ENCODE peak calls at places on chromosomes 2 and 18, in eight cellular contexts. N is HFFc6; D is stimulated activated CD8-positive, alpha-beta memory T cell treated with anti-CD3 and anti-CD28 coated beads, Interleukin-7, amount 100 ng/mL, for 24 hours; M is ELR; E is AG09309; Q is colonic mucosa; Z is RPMI7951; V is right cardiac atrium. I is an unnamed sample.
A peak's percentile ranks its signal among the peaks of the same experiment; 100 is the strongest.

GRCh38 chr2:225040862-225041209 is 1.4 kb downstream of the DOCK10 start:
- DNase-seq in N (peak; percentile 20), D (no peak), M (no peak), E (no peak), Q (peak; percentile 51), Z (no peak), V (no peak), I (no peak)

GRCh38 chr2:195477996-195478382 is 179.0 kb upstream of the SLC39A10 start:
- DNase-seq in N (no peak), D (no peak), M (peak; percentile 10), E (no peak), Q (no peak), Z (peak; percentile 58), V (no peak), I (no peak)

GRCh38 chr2:16381511-16381910 is 284.1 kb downstream of the CYRIA start:
- DNase-seq in N (no peak), D (no peak), M (no peak), E (no peak), Q (no peak), Z (no peak), V (no peak), I (no peak)

GRCh38 chr2:111618953-111619902 is 264.8 kb downstream of the ANAPC1 start:
- DNase-seq in N (no peak), D (no peak), M (no peak), E (no peak), Q (no peak), Z (peak; percentile 9), V (no peak), I (no peak)

GRCh38 chr2:79576431-79576830 is 63.6 kb downstream of the CTNNA2 start:
- DNase-seq in N (no peak), D (no peak), M (no peak), E (no peak), Q (no peak), Z (no peak), V (no peak), I (no peak)

GRCh38 chr2:10477443-10478297 is 29.5 kb upstream of the ODC1 start:
- DNase-seq in N (no peak), D (no peak), M (no peak), E (no peak), Q (no peak), Z (no peak), V (no peak), I (no peak)

GRCh38 chr2:128300621-128301020 is 18.0 kb downstream of the HS6ST1 start:
- DNase-seq in N (no peak), D (no peak), M (no peak), E (no peak), Q (no peak), Z (no peak), V (peak; percentile 6), I (no peak)

GRCh38 chr18:66729459-66730239 is 125.8 kb upstream of the CDH19 start:
- DNase-seq in N (no peak), D (no peak), M (no peak), E (no peak), Q (no peak), Z (peak; percentile 36), V (no peak), I (no peak)

GRCh38 chr2:219616550-219616949 is 10.9 kb upstream of the SLC4A3 start:
- DNase-seq in N (no peak), D (no peak), M (no peak), E (no peak), Q (no peak), Z (no peak), V (no peak), I (no peak)

GRCh38 chr2:43138441-43138840 is 88.0 kb downstream of the ZFP36L2 start:
- DNase-seq in N (no peak), D (no peak), M (no peak), E (no peak), Q (no peak), Z (no peak), V (no peak), I (no peak)

GRCh38 chr2:132678498-132678897 is 8.5 kb upstream of the LYPD1 start:
- DNase-seq in N (no peak), D (no peak), M (peak; percentile 43), E (no peak), Q (no peak), Z (no peak), V (no peak), I (no peak)

GRCh38 chr2:27010139-27010538 is 22.6 kb upstream of the TMEM214 start:
- DNase-seq in N (no peak), D (no peak), M (peak; percentile 25), E (no peak), Q (no peak), Z (peak; percentile 58), V (no peak), I (no peak)

GRCh38 chr2:179886-180285 is 83.9 kb downstream of the SH3YL1 start:
- DNase-seq in N (no peak), D (no peak), M (no peak), E (no peak), Q (no peak), Z (no peak), V (no peak), I (no peak)

GRCh38 chr2:150234787-150235512 is 252.5 kb downstream of the RND3 start:
- DNase-seq in N (peak; percentile 92), D (no peak), M (peak; percentile 82), E (peak; percentile 88), Q (peak; percentile 27), Z (peak; percentile 92), V (no peak), I (peak; percentile 85)

GRCh38 chr2:232598293-232598692 is 35.1 kb upstream of the EFHD1 start:
- DNase-seq in N (no peak), D (no peak), M (no peak), E (no peak), Q (no peak), Z (no peak), V (no peak), I (no peak)

GRCh38 chr2:156320491-156320896 is 12.0 kb downstream of the NR4A2 start:
- DNase-seq in N (no peak), D (no peak), M (peak; percentile 54), E (no peak), Q (peak; percentile 65), Z (no peak), V (peak; percentile 59), I (no peak)

GRCh38 chr2:162092656-162093556 is 18.9 kb upstream of the DPP4 start:
- DNase-seq in N (peak; percentile 89), D (no peak), M (peak; percentile 94), E (peak; percentile 95), Q (no peak), Z (peak; percentile 93), V (peak; percentile 44), I (peak; percentile 99)

GRCh38 chr2:109545828-109546713 is 67.7 kb downstream of the SEPTIN10 start:
- DNase-seq in N (peak; percentile 43), D (peak; percentile 46), M (peak; percentile 73), E (no peak), Q (peak; percentile 73), Z (peak; percentile 56), V (peak; percentile 63), I (no peak)

GRCh38 chr2:215767625-215768024 is 245.7 kb downstream of the MREG start:
- DNase-seq in N (no peak), D (no peak), M (no peak), E (no peak), Q (no peak), Z (no peak), V (no peak), I (no peak)

GRCh38 chr2:136916131-136916530 is 150.8 kb downstream of the THSD7B start:
- DNase-seq in N (no peak), D (no peak), M (no peak), E (no peak), Q (no peak), Z (peak; percentile 5), V (no peak), I (no peak)

GRCh38 chr2:85797959-85798358 is 44.2 kb downstream of the ATOH8 start:
- DNase-seq in N (peak; percentile 10), D (no peak), M (peak; percentile 69), E (no peak), Q (no peak), Z (peak; percentile 63), V (no peak), I (no peak)

GRCh38 chr2:10773841-10774341 is 38.7 kb downstream of the PDIA6 start:
- DNase-seq in N (no peak), D (no peak), M (no peak), E (no peak), Q (no peak), Z (no peak), V (no peak), I (no peak)

GRCh38 chr18:7064346-7064745 is 53.3 kb downstream of the LAMA1 start:
- DNase-seq in N (no peak), D (no peak), M (no peak), E (no peak), Q (no peak), Z (no peak), V (no peak), I (no peak)

GRCh38 chr2:1883476-1883875 is 139.2 kb upstream of the PXDN start:
- DNase-seq in N (no peak), D (no peak), M (no peak), E (no peak), Q (no peak), Z (no peak), V (no peak), I (no peak)

GRCh38 chr2:230913812-230914211 is 11.2 kb downstream of the GPR55 start:
- DNase-seq in N (no peak), D (no peak), M (no peak), E (no peak), Q (no peak), Z (no peak), V (no peak), I (no peak)

GRCh38 chr2:232333361-232334135 is 45.0 kb upstream of the ALPP start:
- DNase-seq in N (no peak), D (no peak), M (peak; percentile 33), E (no peak), Q (no peak), Z (no peak), V (no peak), I (no peak)

GRCh38 chr2:241760301-241760771 is 16.3 kb upstream of the GAL3ST2 start:
- DNase-seq in N (no peak), D (no peak), M (no peak), E (no peak), Q (no peak), Z (no peak), V (no peak), I (no peak)

GRCh38 chr2:133760366-133760765 is 192.1 kb upstream of the NCKAP5 start:
- DNase-seq in N (no peak), D (no peak), M (peak; percentile 43), E (peak; percentile 57), Q (no peak), Z (peak; percentile 36), V (no peak), I (no peak)

GRCh38 chr2:197131558-197131855 is 179.1 kb downstream of the ANKRD44 start:
- DNase-seq in N (no peak), D (no peak), M (no peak), E (no peak), Q (no peak), Z (no peak), V (no peak), I (no peak)

GRCh38 chr18:35747894-35748472 is 166.4 kb downstream of the GALNT1 start:
- DNase-seq in N (no peak), D (no peak), M (no peak), E (no peak), Q (no peak), Z (no peak), V (no peak), I (no peak)

GRCh38 chr2:54577944-54578667 is 122.0 kb downstream of the SPTBN1 start:
- DNase-seq in N (no peak), D (no peak), M (no peak), E (no peak), Q (no peak), Z (no peak), V (no peak), I (no peak)

GRCh38 chr2:10620481-10620880 is 69.3 kb downstream of the NOL10 start:
- DNase-seq in N (peak; percentile 78), D (no peak), M (peak; percentile 90), E (peak; percentile 59), Q (no peak), Z (peak; percentile 64), V (no peak), I (peak; percentile 60)

I was measured in BJ.